ENCODE peak calls at places on chromosomes 7 and 10, in seven cellular contexts. T is esophagus squamous epithelium; C is fibroblast of the conjunctiva; Y is pons; R is myocyte; L is stimulated activated CD4-positive, alpha-beta T cell treated with anti-CD3 and anti-CD28 coated beads, Interleukin-15, amount 100 ng/mL, for 48 hours; E is ACHN. Q is an unnamed sample.

GRCh38 chr7:74084722-74085578 is 1.3 kb downstream of the LIMK1 start:
- DNase-seq in T (no peak), C (no peak), Y (no peak), R (peak), L (no peak), E (peak), Q (no peak)

GRCh38 chr7:113404245-113404644 is 285.9 kb upstream of the SMIM30 start:
- DNase-seq in T (no peak), C (no peak), Y (no peak), R (peak), L (no peak), E (peak), Q (no peak)

GRCh38 chr7:11748884-11749283 is 83.1 kb downstream of the THSD7A start:
- DNase-seq in T (no peak), C (no peak), Y (no peak), R (no peak), L (no peak), E (no peak), Q (no peak)

GRCh38 chr10:132471484-132471883 is 66.1 kb upstream of the INPP5A start:
- DNase-seq in T (no peak), C (no peak), Y (no peak), R (no peak), L (no peak), E (no peak), Q (no peak)

GRCh38 chr10:131224106-131224505 is 87.4 kb downstream of the TCERG1L start:
- DNase-seq in T (no peak), C (no peak), Y (no peak), R (no peak), L (no peak), E (no peak), Q (no peak)

GRCh38 chr10:93368210-93368609 is 113.9 kb downstream of the MYOF start:
- DNase-seq in T (no peak), C (no peak), Y (no peak), R (peak), L (no peak), E (no peak), Q (no peak)

GRCh38 chr10:44337081-44337480 is 47.8 kb downstream of the CXCL12 start:
- DNase-seq in T (no peak), C (no peak), Y (no peak), R (no peak), L (no peak), E (no peak), Q (no peak)

GRCh38 chr10:34954142-34954541 is 136.0 kb downstream of the CUL2 start:
- DNase-seq in T (peak), C (no peak), Y (no peak), R (no peak), L (no peak), E (no peak), Q (no peak)

GRCh38 chr10:12434277-12434676 is 84.9 kb downstream of the CAMK1D start:
- DNase-seq in T (no peak), C (no peak), Y (no peak), R (no peak), L (no peak), E (no peak), Q (no peak)

GRCh38 chr10:71263376-71263775 is 51.0 kb downstream of the UNC5B start:
- DNase-seq in T (no peak), C (no peak), Y (peak), R (no peak), L (no peak), E (no peak), Q (no peak)

GRCh38 chr7:85600425-85600824 is 413.6 kb upstream of the SEMA3D start:
- DNase-seq in T (no peak), C (no peak), Y (peak), R (no peak), L (no peak), E (no peak), Q (no peak)

GRCh38 chr7:46554688-46555422 is 633.8 kb upstream of the IGFBP3 start:
- DNase-seq in T (no peak), C (no peak), Y (no peak), R (peak), L (no peak), E (peak), Q (no peak)